ENCODE peak calls at places on chromosome 14, in six cellular contexts. One of them, this sample, is unnamed.

GRCh38 chr14:20302042-20302761 is 3.5 kb downstream of the TTC5 start:
- DNase-seq in right atrium auricular region: no peak
- DNase-seq in GM20000: no peak
- DNase-seq in ovary: no peak
- DNase-seq in choroid plexus epithelial cell: peak; percentile 77
- DNase-seq in uterus: no peak
- DNase-seq in this sample: no peak

GRCh38 chr14:80390911-80391310 is 179.6 kb upstream of the DIO2 start:
- DNase-seq in right atrium auricular region: no peak
- DNase-seq in choroid plexus epithelial cell: peak; percentile 88
- DNase-seq in GM20000: no peak
- DNase-seq in ovary: no peak
- DNase-seq in uterus: no peak
- DNase-seq in this sample: no peak

GRCh38 chr14:103382375-103382774 is 2.8 kb upstream of the MARK3 start:
- DNase-seq in ovary: no peak
- DNase-seq in GM20000: no peak
- DNase-seq in right atrium auricular region: no peak
- DNase-seq in uterus: no peak
- DNase-seq in choroid plexus epithelial cell: peak; percentile 79
- DNase-seq in this sample: no peak

GRCh38 chr14:49768301-49769121 is 558 bp downstream of the KLHDC2 start:
- DNase-seq in ovary: peak; percentile 66
- DNase-seq in uterus: peak; percentile 27
- DNase-seq in right atrium auricular region: peak; percentile 65
- DNase-seq in choroid plexus epithelial cell: peak; percentile 68
- DNase-seq in GM20000: peak; percentile 66
- DNase-seq in this sample: peak; percentile 70

GRCh38 chr14:84409435-84409834 is 1120.5 kb upstream of the FLRT2 start:
- DNase-seq in right atrium auricular region: no peak
- DNase-seq in GM20000: no peak
- DNase-seq in choroid plexus epithelial cell: peak; percentile 78
- DNase-seq in ovary: no peak
- DNase-seq in uterus: no peak
- DNase-seq in this sample: no peak

GRCh38 chr14:105203057-105203494 is 22.0 kb upstream of the NUDT14 start:
- DNase-seq in GM20000: peak; percentile 89
- DNase-seq in choroid plexus epithelial cell: peak; percentile 57
- DNase-seq in ovary: peak; percentile 82
- DNase-seq in uterus: peak; percentile 75
- DNase-seq in right atrium auricular region: peak; percentile 83
- DNase-seq in this sample: peak; percentile 89

GRCh38 chr14:63659726-63660125 is 18.1 kb upstream of the WDR89 start:
- DNase-seq in uterus: no peak
- DNase-seq in right atrium auricular region: no peak
- DNase-seq in ovary: no peak
- DNase-seq in GM20000: no peak
- DNase-seq in choroid plexus epithelial cell: no peak
- DNase-seq in this sample: no peak

GRCh38 chr14:23061995-23062394 is 4.7 kb upstream of the CDH24 start:
- DNase-seq in right atrium auricular region: peak; percentile 81
- DNase-seq in choroid plexus epithelial cell: peak; percentile 98
- DNase-seq in uterus: peak; percentile 84
- DNase-seq in ovary: peak; percentile 76
- DNase-seq in GM20000: no peak
- DNase-seq in this sample: no peak

GRCh38 chr14:97177016-97177415 is 379.8 kb downstream of the VRK1 start:
- DNase-seq in ovary: no peak
- DNase-seq in GM20000: no peak
- DNase-seq in uterus: no peak
- DNase-seq in right atrium auricular region: no peak
- DNase-seq in choroid plexus epithelial cell: no peak
- DNase-seq in this sample: no peak

GRCh38 chr14:86087377-86087776 is 557.4 kb downstream of the FLRT2 start:
- DNase-seq in choroid plexus epithelial cell: no peak
- DNase-seq in GM20000: no peak
- DNase-seq in right atrium auricular region: no peak
- DNase-seq in ovary: no peak
- DNase-seq in uterus: no peak
- DNase-seq in this sample: no peak

GRCh38 chr14:87001333-87001732 is 991.6 kb downstream of the GALC start:
- DNase-seq in right atrium auricular region: no peak
- DNase-seq in GM20000: no peak
- DNase-seq in ovary: no peak
- DNase-seq in uterus: no peak
- DNase-seq in choroid plexus epithelial cell: no peak
- DNase-seq in this sample: no peak

GRCh38 chr14:92542766-92543554 is 29.4 kb downstream of the RIN3 start:
- DNase-seq in uterus: no peak
- DNase-seq in GM20000: no peak
- DNase-seq in right atrium auricular region: no peak
- DNase-seq in ovary: no peak
- DNase-seq in choroid plexus epithelial cell: no peak
- DNase-seq in this sample: no peak

GRCh38 chr14:73426877-73427276 is 31.5 kb downstream of the NUMB start:
- DNase-seq in choroid plexus epithelial cell: peak; percentile 84
- DNase-seq in ovary: no peak
- DNase-seq in GM20000: no peak
- DNase-seq in uterus: no peak
- DNase-seq in right atrium auricular region: no peak
- DNase-seq in this sample: no peak

GRCh38 chr14:31479026-31479425 is 8.8 kb downstream of the GPR33 start:
- DNase-seq in right atrium auricular region: no peak
- DNase-seq in ovary: no peak
- DNase-seq in GM20000: no peak
- DNase-seq in choroid plexus epithelial cell: no peak
- DNase-seq in uterus: no peak
- DNase-seq in this sample: no peak

GRCh38 chr14:37172024-37172869 is at the start of gene SLC25A21:
- DNase-seq in right atrium auricular region: peak; percentile 85
- DNase-seq in uterus: peak; percentile 72
- DNase-seq in choroid plexus epithelial cell: peak; percentile 81
- DNase-seq in GM20000: no peak
- DNase-seq in ovary: peak; percentile 79
- DNase-seq in this sample: peak; percentile 72

GRCh38 chr14:25006961-25007795 is 42.8 kb downstream of the STXBP6 start:
- DNase-seq in GM20000: no peak
- DNase-seq in choroid plexus epithelial cell: peak; percentile 78
- DNase-seq in right atrium auricular region: no peak
- DNase-seq in uterus: no peak
- DNase-seq in ovary: no peak
- DNase-seq in this sample: no peak

GRCh38 chr14:23481362-23481970 is 12.0 kb downstream of the NGDN start:
- DNase-seq in choroid plexus epithelial cell: peak; percentile 28
- DNase-seq in right atrium auricular region: no peak
- DNase-seq in ovary: no peak
- DNase-seq in GM20000: no peak
- DNase-seq in uterus: no peak
- DNase-seq in this sample: no peak

GRCh38 chr14:75518625-75519024 is 3.6 kb upstream of the BATF start:
- DNase-seq in GM20000: peak; percentile 51
- DNase-seq in ovary: no peak
- DNase-seq in choroid plexus epithelial cell: peak; percentile 38
- DNase-seq in uterus: no peak
- DNase-seq in right atrium auricular region: no peak
- DNase-seq in this sample: no peak
- TF ChIP-seq CTCF in GM20000: peak; percentile 55
- TF ChIP-seq CTCF in ovary: no peak
- TF ChIP-seq CTCF in choroid plexus epithelial cell: peak; percentile 64
- TF ChIP-seq CTCF in uterus: no peak
- TF ChIP-seq CTCF in right atrium auricular region: no peak
- TF ChIP-seq CTCF in this sample: peak; percentile 38

GRCh38 chr14:60188115-60188514 is 22.9 kb upstream of the DHRS7 start:
- DNase-seq in GM20000: no peak
- DNase-seq in choroid plexus epithelial cell: peak; percentile 42
- DNase-seq in right atrium auricular region: no peak
- DNase-seq in uterus: no peak
- DNase-seq in ovary: no peak
- DNase-seq in this sample: no peak
- TF ChIP-seq CTCF in GM20000: peak; percentile 24
- TF ChIP-seq CTCF in choroid plexus epithelial cell: peak; percentile 43
- TF ChIP-seq CTCF in right atrium auricular region: no peak
- TF ChIP-seq CTCF in uterus: no peak
- TF ChIP-seq CTCF in ovary: no peak
- TF ChIP-seq CTCF in this sample: no peak

GRCh38 chr14:54805521-54806322 is 96.9 kb downstream of the GCH1 start:
- DNase-seq in choroid plexus epithelial cell: peak; percentile 84
- DNase-seq in uterus: peak; percentile 84
- DNase-seq in GM20000: peak; percentile 75
- DNase-seq in ovary: peak; percentile 81
- DNase-seq in right atrium auricular region: peak; percentile 92
- DNase-seq in this sample: peak; percentile 88

GRCh38 chr14:54804720-54805060 is 97.9 kb downstream of the GCH1 start:
- DNase-seq in uterus: no peak
- DNase-seq in ovary: no peak
- DNase-seq in choroid plexus epithelial cell: no peak
- DNase-seq in right atrium auricular region: peak; percentile 54
- DNase-seq in GM20000: no peak
- DNase-seq in this sample: no peak

GRCh38 chr14:54805080-54805479 is 97.5 kb downstream of the GCH1 start:
- DNase-seq in ovary: no peak
- DNase-seq in uterus: no peak
- DNase-seq in GM20000: no peak
- DNase-seq in right atrium auricular region: peak; percentile 57
- DNase-seq in choroid plexus epithelial cell: no peak
- DNase-seq in this sample: no peak

GRCh38 chr14:54803396-54803795 is 99.2 kb downstream of the GCH1 start:
- DNase-seq in ovary: no peak
- DNase-seq in choroid plexus epithelial cell: no peak
- DNase-seq in uterus: no peak
- DNase-seq in GM20000: no peak
- DNase-seq in right atrium auricular region: no peak
- DNase-seq in this sample: no peak

GRCh38 chr14:54803926-54804719 is 98.5 kb downstream of the GCH1 start:
- DNase-seq in choroid plexus epithelial cell: no peak
- DNase-seq in uterus: no peak
- DNase-seq in GM20000: no peak
- DNase-seq in right atrium auricular region: no peak
- DNase-seq in ovary: no peak
- DNase-seq in this sample: no peak
- TF ChIP-seq CTCF in choroid plexus epithelial cell: no peak
- TF ChIP-seq CTCF in uterus: no peak
- TF ChIP-seq CTCF in GM20000: no peak
- TF ChIP-seq CTCF in right atrium auricular region: no peak
- TF ChIP-seq CTCF in ovary: no peak
- TF ChIP-seq CTCF in this sample: no peak

GRCh38 chr14:55416866-55417265 is 5.2 kb upstream of the ATG14 start:
- DNase-seq in right atrium auricular region: no peak
- DNase-seq in choroid plexus epithelial cell: peak; percentile 21
- DNase-seq in GM20000: no peak
- DNase-seq in ovary: no peak
- DNase-seq in uterus: no peak
- DNase-seq in this sample: peak; percentile 70
- TF ChIP-seq CTCF in right atrium auricular region: no peak
- TF ChIP-seq CTCF in choroid plexus epithelial cell: peak; percentile 62
- TF ChIP-seq CTCF in GM20000: peak; percentile 25
- TF ChIP-seq CTCF in ovary: no peak
- TF ChIP-seq CTCF in uterus: no peak
- TF ChIP-seq CTCF in this sample: peak; percentile 70

GRCh38 chr14:52015411-52016030 is 26.2 kb downstream of the RTRAF start:
- DNase-seq in right atrium auricular region: no peak
- DNase-seq in ovary: no peak
- DNase-seq in GM20000: no peak
- DNase-seq in uterus: no peak
- DNase-seq in choroid plexus epithelial cell: peak; percentile 65
- DNase-seq in this sample: peak; percentile 34
- TF ChIP-seq CTCF in right atrium auricular region: peak; percentile 43
- TF ChIP-seq CTCF in ovary: no peak
- TF ChIP-seq CTCF in GM20000: no peak
- TF ChIP-seq CTCF in uterus: no peak
- TF ChIP-seq CTCF in choroid plexus epithelial cell: peak; percentile 70
- TF ChIP-seq CTCF in this sample: no peak

DNA sequence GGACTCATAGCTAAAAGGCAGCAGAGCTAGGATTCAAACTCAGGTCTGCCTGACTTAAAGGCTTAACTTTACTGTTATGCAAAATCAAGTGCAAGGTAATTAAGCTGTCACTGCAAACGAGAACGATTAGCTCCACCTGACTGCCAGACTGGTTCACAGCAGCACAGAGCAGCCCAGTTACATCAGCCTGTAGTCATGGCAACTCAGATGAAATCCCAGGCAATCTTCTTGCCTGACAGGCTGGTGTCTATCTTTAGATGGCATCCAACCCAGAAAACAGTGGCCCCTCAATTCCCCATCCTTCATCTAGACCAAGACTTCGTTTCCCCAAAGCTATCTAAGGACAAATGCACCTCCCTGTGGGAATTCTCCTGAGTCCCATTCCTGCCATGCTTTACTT is 77.3 kb upstream of the ACTN1 start:
- DNase-seq in ovary: no peak
- DNase-seq in right atrium auricular region: no peak
- DNase-seq in uterus: no peak
- DNase-seq in choroid plexus epithelial cell: peak; percentile 73
- DNase-seq in GM20000: no peak
- DNase-seq in this sample: no peak
- TF ChIP-seq CTCF in ovary: no peak
- TF ChIP-seq CTCF in right atrium auricular region: no peak
- TF ChIP-seq CTCF in uterus: peak; percentile 13
- TF ChIP-seq CTCF in choroid plexus epithelial cell: peak; percentile 31
- TF ChIP-seq CTCF in GM20000: no peak
- TF ChIP-seq CTCF in this sample: no peak

GRCh38 chr14:90368946-90369721 is 27.7 kb upstream of the CALM1 start:
- DNase-seq in uterus: no peak
- DNase-seq in ovary: no peak
- DNase-seq in choroid plexus epithelial cell: peak; percentile 21
- DNase-seq in right atrium auricular region: no peak
- DNase-seq in GM20000: no peak
- DNase-seq in this sample: no peak
- TF ChIP-seq CTCF in uterus: no peak
- TF ChIP-seq CTCF in ovary: no peak
- TF ChIP-seq CTCF in choroid plexus epithelial cell: peak; percentile 20
- TF ChIP-seq CTCF in right atrium auricular region: no peak
- TF ChIP-seq CTCF in GM20000: no peak
- TF ChIP-seq CTCF in this sample: no peak

GRCh38 chr14:90508073-90508472 is 111.2 kb downstream of the CALM1 start:
- DNase-seq in choroid plexus epithelial cell: no peak
- DNase-seq in ovary: no peak
- DNase-seq in GM20000: no peak
- DNase-seq in uterus: no peak
- DNase-seq in right atrium auricular region: no peak
- DNase-seq in this sample: no peak
- TF ChIP-seq CTCF in choroid plexus epithelial cell: no peak
- TF ChIP-seq CTCF in ovary: no peak
- TF ChIP-seq CTCF in GM20000: no peak
- TF ChIP-seq CTCF in uterus: no peak
- TF ChIP-seq CTCF in right atrium auricular region: no peak
- TF ChIP-seq CTCF in this sample: no peak

This sample was measured in glutamatergic neuron.